ENCODE peak calls at places on chromosomes 5 and 9, in six cellular contexts. One of them, this sample, is unnamed.

GRCh38 chr9:33024126-33024965 is 727 bp upstream of the DNAJA1 start:
- DNase-seq in GM12878: no peak
- DNase-seq in K562: no peak
- DNase-seq in endothelial cell of umbilical vein: no peak
- DNase-seq in HepG2: peak
- DNase-seq in A549: peak
- DNase-seq in this sample: peak

GRCh38 chr5:74424162-74424868 is 216.2 kb downstream of the ENC1 start:
- DNase-seq in GM12878: no peak
- DNase-seq in K562: no peak
- DNase-seq in HepG2: peak
- DNase-seq in A549: no peak
- DNase-seq in endothelial cell of umbilical vein: no peak
- DNase-seq in this sample: no peak

GRCh38 chr5:138905541-138905940 is 30.4 kb upstream of the LRRTM2 start:
- DNase-seq in A549: peak
- DNase-seq in K562: no peak
- DNase-seq in HepG2: no peak
- DNase-seq in GM12878: no peak
- DNase-seq in endothelial cell of umbilical vein: no peak
- DNase-seq in this sample: no peak

GRCh38 chr5:100903036-100903887 is at the start of gene ST8SIA4:
- DNase-seq in endothelial cell of umbilical vein: peak
- DNase-seq in GM12878: peak
- DNase-seq in HepG2: no peak
- DNase-seq in A549: peak
- DNase-seq in K562: peak
- DNase-seq in this sample: peak

GRCh38 chr5:89437450-89438435 is 554.8 kb upstream of the MEF2C start:
- DNase-seq in K562: no peak
- DNase-seq in endothelial cell of umbilical vein: no peak
- DNase-seq in HepG2: no peak
- DNase-seq in GM12878: no peak
- DNase-seq in A549: no peak
- DNase-seq in this sample: no peak

GRCh38 chr9:16645970-16646369 is 224.5 kb downstream of the BNC2 start:
- DNase-seq in A549: no peak
- DNase-seq in endothelial cell of umbilical vein: peak
- DNase-seq in HepG2: no peak
- DNase-seq in GM12878: no peak
- DNase-seq in K562: no peak
- DNase-seq in this sample: no peak

GRCh38 chr5:37840036-37840909 is at the start of gene GDNF:
- DNase-seq in A549: peak
- DNase-seq in endothelial cell of umbilical vein: peak
- DNase-seq in HepG2: peak
- DNase-seq in GM12878: no peak
- DNase-seq in K562: no peak
- DNase-seq in this sample: no peak

GRCh38 chr5:178851951-178852350 is 7.8 kb upstream of the ZNF354B start:
- DNase-seq in K562: no peak
- DNase-seq in HepG2: no peak
- DNase-seq in GM12878: no peak
- DNase-seq in A549: no peak
- DNase-seq in endothelial cell of umbilical vein: no peak
- DNase-seq in this sample: no peak

GRCh38 chr9:112971415-112971814 is 40.6 kb downstream of the ZNF883 start:
- DNase-seq in endothelial cell of umbilical vein: no peak
- DNase-seq in A549: peak
- DNase-seq in K562: peak
- DNase-seq in GM12878: no peak
- DNase-seq in HepG2: peak
- DNase-seq in this sample: peak

GRCh38 chr9:119368681-119369581 is at the start of gene BRINP1:
- DNase-seq in A549: peak
- DNase-seq in GM12878: no peak
- DNase-seq in HepG2: no peak
- DNase-seq in endothelial cell of umbilical vein: no peak
- DNase-seq in K562: no peak
- DNase-seq in this sample: no peak

GRCh38 chr5:170176916-170177315 is 55.9 kb upstream of the C5orf58 start:
- DNase-seq in K562: no peak
- DNase-seq in A549: no peak
- DNase-seq in GM12878: no peak
- DNase-seq in HepG2: no peak
- DNase-seq in endothelial cell of umbilical vein: no peak
- DNase-seq in this sample: no peak

GRCh38 chr9:126722922-126723806 is 81.7 kb upstream of the ZBTB43 start:
- DNase-seq in HepG2: no peak
- DNase-seq in A549: no peak
- DNase-seq in endothelial cell of umbilical vein: no peak
- DNase-seq in K562: peak
- DNase-seq in GM12878: no peak
- DNase-seq in this sample: no peak

GRCh38 chr5:113205323-113205722 is 228.7 kb downstream of the DCP2 start:
- DNase-seq in HepG2: peak
- DNase-seq in K562: no peak
- DNase-seq in GM12878: no peak
- DNase-seq in A549: no peak
- DNase-seq in endothelial cell of umbilical vein: no peak
- DNase-seq in this sample: peak

GRCh38 chr5:111227226-111227782 is 3.1 kb downstream of the CAMK4 start:
- DNase-seq in K562: no peak
- DNase-seq in HepG2: no peak
- DNase-seq in A549: no peak
- DNase-seq in endothelial cell of umbilical vein: no peak
- DNase-seq in GM12878: no peak
- DNase-seq in this sample: no peak

GRCh38 chr5:40798012-40798855 is at the start of gene PRKAA1:
- DNase-seq in A549: peak
- DNase-seq in endothelial cell of umbilical vein: peak
- DNase-seq in K562: peak
- DNase-seq in GM12878: peak
- DNase-seq in HepG2: peak
- DNase-seq in this sample: peak

GRCh38 chr9:104906441-104907277 is 21.3 kb downstream of the ABCA1 start:
- DNase-seq in HepG2: no peak
- DNase-seq in A549: no peak
- DNase-seq in K562: no peak
- DNase-seq in GM12878: no peak
- DNase-seq in endothelial cell of umbilical vein: no peak
- DNase-seq in this sample: no peak

GRCh38 chr9:88951143-88951542 is 40.1 kb upstream of the S1PR3 start:
- DNase-seq in GM12878: no peak
- DNase-seq in HepG2: no peak
- DNase-seq in endothelial cell of umbilical vein: no peak
- DNase-seq in A549: no peak
- DNase-seq in K562: no peak
- DNase-seq in this sample: no peak

GRCh38 chr5:891837-892389 is 688 bp downstream of the BRD9 start:
- DNase-seq in endothelial cell of umbilical vein: peak
- DNase-seq in HepG2: no peak
- DNase-seq in GM12878: no peak
- DNase-seq in A549: no peak
- DNase-seq in K562: peak
- DNase-seq in this sample: peak

GRCh38 chr9:104854613-104855012 is 73.3 kb downstream of the ABCA1 start:
- DNase-seq in GM12878: no peak
- DNase-seq in A549: no peak
- DNase-seq in K562: no peak
- DNase-seq in endothelial cell of umbilical vein: no peak
- DNase-seq in HepG2: peak
- DNase-seq in this sample: no peak

GRCh38 chr5:1182633-1183423 is 18.6 kb upstream of the SLC6A19 start:
- DNase-seq in endothelial cell of umbilical vein: no peak
- DNase-seq in K562: peak
- DNase-seq in GM12878: no peak
- DNase-seq in HepG2: peak
- DNase-seq in A549: no peak
- DNase-seq in this sample: no peak

GRCh38 chr5:92641031-92641962 is 939.7 kb downstream of the NR2F1-AS1 start:
- DNase-seq in K562: no peak
- DNase-seq in A549: peak
- DNase-seq in HepG2: peak
- DNase-seq in endothelial cell of umbilical vein: peak
- DNase-seq in GM12878: no peak
- DNase-seq in this sample: no peak

GRCh38 chr9:115121140-115121710 is 3.3 kb upstream of the TNC start:
- DNase-seq in HepG2: no peak
- DNase-seq in A549: no peak
- DNase-seq in GM12878: no peak
- DNase-seq in K562: no peak
- DNase-seq in endothelial cell of umbilical vein: no peak
- DNase-seq in this sample: no peak

GRCh38 chr5:96794757-96795156 is 13.0 kb downstream of the ERAP1 start:
- DNase-seq in K562: no peak
- DNase-seq in A549: no peak
- DNase-seq in HepG2: no peak
- DNase-seq in GM12878: no peak
- DNase-seq in endothelial cell of umbilical vein: no peak
- DNase-seq in this sample: no peak

GRCh38 chr9:129285382-129285781 is 107.3 kb upstream of the IER5L start:
- DNase-seq in GM12878: no peak
- DNase-seq in HepG2: no peak
- DNase-seq in K562: peak
- DNase-seq in A549: no peak
- DNase-seq in endothelial cell of umbilical vein: no peak
- DNase-seq in this sample: no peak

GRCh38 chr9:113409481-113409880 is 994 bp downstream of the POLE3 start:
- DNase-seq in K562: no peak
- DNase-seq in GM12878: no peak
- DNase-seq in endothelial cell of umbilical vein: peak
- DNase-seq in A549: no peak
- DNase-seq in HepG2: no peak
- DNase-seq in this sample: peak

DNA sequence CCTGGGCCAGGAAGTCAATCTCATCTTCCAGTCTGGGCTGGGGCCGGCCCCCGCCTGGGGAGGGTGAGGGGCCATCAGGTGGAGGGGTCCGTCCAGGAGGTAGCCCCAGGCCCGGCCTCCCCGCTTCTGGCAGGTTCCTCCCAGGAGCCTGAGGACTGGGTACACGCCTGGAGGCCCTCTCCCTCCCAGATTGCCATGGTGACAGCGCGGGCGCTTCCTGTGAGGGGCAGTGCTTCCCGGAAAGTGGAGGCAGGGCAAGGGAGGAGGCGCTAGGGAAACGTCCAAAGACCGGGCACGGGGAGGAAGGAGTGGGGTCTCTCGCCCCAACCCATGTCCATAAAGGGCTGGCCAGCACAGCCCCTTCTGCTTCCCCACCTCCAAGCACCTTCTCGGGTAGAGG is 4.8 kb downstream of the NPDC1 start:
- DNase-seq in GM12878: no peak
- DNase-seq in endothelial cell of umbilical vein: no peak
- DNase-seq in A549: no peak
- DNase-seq in K562: no peak
- DNase-seq in HepG2: no peak
- DNase-seq in this sample: no peak
- H3K4me3 ChIP-seq in GM12878: no peak
- H3K4me3 ChIP-seq in endothelial cell of umbilical vein: no peak
- H3K4me3 ChIP-seq in A549: no peak
- H3K4me3 ChIP-seq in K562: no peak
- H3K4me3 ChIP-seq in HepG2: no peak
- H3K4me3 ChIP-seq in this sample: no peak

DNA sequence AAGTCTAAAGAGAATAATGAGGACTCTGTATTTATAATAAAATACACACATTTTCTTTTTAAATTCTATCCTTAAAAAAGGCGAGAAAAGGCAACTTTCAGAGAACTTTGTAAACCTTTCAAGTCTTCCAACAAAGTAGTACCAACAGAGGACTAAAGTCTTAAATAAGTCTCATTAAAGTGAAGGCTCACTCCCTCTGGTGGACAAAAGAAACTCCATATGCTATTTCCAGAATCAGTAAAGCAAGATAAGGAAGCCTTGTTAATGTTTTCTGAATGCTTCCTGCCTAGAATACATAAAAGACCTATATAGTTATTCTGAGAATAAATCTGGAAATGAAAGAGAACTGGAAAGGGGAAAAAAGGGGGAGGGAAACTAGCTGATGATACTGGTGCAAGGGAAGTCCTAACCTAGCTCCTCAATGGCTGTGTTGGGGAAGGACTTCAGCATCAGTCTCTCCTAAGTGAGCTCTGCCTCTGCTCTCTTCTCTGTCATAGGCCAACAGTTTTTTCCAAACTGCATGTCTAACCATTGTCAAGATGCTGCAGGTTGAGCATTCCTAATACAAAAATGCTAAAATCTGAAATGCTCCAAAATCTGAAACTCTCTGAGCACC is 7.2 kb downstream of the HMGCS1 start:
- DNase-seq in HepG2: peak
- DNase-seq in endothelial cell of umbilical vein: peak
- DNase-seq in K562: peak
- DNase-seq in GM12878: peak
- DNase-seq in A549: peak
- DNase-seq in this sample: peak
- TF ChIP-seq MYC in HepG2: no peak
- TF ChIP-seq MYC in endothelial cell of umbilical vein: no peak
- TF ChIP-seq MYC in K562: no peak
- TF ChIP-seq MYC in GM12878: no peak
- TF ChIP-seq MYC in A549: no peak
- TF ChIP-seq MYC in this sample: no peak

GRCh38 chr5:142025637-142026036 is 12.8 kb upstream of the GNPDA1 start:
- DNase-seq in A549: no peak
- DNase-seq in HepG2: no peak
- DNase-seq in endothelial cell of umbilical vein: no peak
- DNase-seq in GM12878: no peak
- DNase-seq in K562: no peak
- DNase-seq in this sample: no peak
- H3K4me3 ChIP-seq in A549: peak
- H3K4me3 ChIP-seq in HepG2: no peak
- H3K4me3 ChIP-seq in endothelial cell of umbilical vein: no peak
- H3K4me3 ChIP-seq in GM12878: no peak
- H3K4me3 ChIP-seq in K562: no peak
- H3K4me3 ChIP-seq in this sample: no peak

DNA sequence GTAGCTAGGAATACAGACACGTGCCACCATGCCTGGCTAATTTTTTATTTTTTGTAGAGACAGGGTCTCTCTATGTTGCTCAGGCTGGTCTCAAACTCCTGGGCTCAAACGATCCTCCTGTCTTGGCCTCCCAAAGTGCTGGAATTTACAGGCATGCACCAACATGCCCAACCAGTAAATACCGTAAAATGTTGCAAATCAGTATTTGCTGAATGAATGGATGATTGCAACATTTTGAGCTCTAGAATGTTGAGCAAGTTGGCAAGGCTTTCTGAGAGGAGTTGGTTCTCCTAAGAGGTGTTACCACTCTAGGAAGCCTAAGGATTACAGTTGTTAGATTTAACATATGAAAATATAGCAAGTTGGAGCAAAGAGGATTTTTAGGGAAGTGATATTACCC is 15.6 kb upstream of the DMXL1 start:
- DNase-seq in HepG2: no peak
- DNase-seq in endothelial cell of umbilical vein: no peak
- DNase-seq in A549: peak
- DNase-seq in GM12878: no peak
- DNase-seq in K562: no peak
- DNase-seq in this sample: peak
- TF ChIP-seq MYC in HepG2: no peak
- TF ChIP-seq MYC in endothelial cell of umbilical vein: no peak
- TF ChIP-seq MYC in A549: no peak
- TF ChIP-seq MYC in GM12878: no peak
- TF ChIP-seq MYC in K562: no peak
- TF ChIP-seq MYC in this sample: no peak